ENCODE peak calls at places on chromosomes 12 and 14, in six cellular contexts. E is tibial artery; Q is cardiac muscle cell; H is mucosa of descending colon; B is CD8-positive, alpha-beta T cell; F is heart right ventricle. C is an unnamed sample.
A peak's percentile ranks its signal among the peaks of the same experiment; 100 is the strongest.

GRCh38 chr14:105173901-105174894 is 5.6 kb upstream of the JAG2 start:
- DNase-seq in E (no peak), Q (no peak), H (peak; percentile 57), B (peak; percentile 57), F (no peak), C (no peak)

GRCh38 chr12:12734561-12735071 is 17.4 kb downstream of the CDKN1B start:
- DNase-seq in E (no peak), Q (no peak), H (no peak), B (no peak), F (no peak), C (no peak)

GRCh38 chr12:56634242-56634836 is 4.2 kb upstream of the BAZ2A start:
- DNase-seq in E (peak; percentile 36), Q (peak; percentile 82), H (peak; percentile 82), B (peak; percentile 26), F (no peak), C (peak; percentile 72)

GRCh38 chr12:76375470-76375869 is 27.3 kb upstream of the BBS10 start:
- DNase-seq in E (no peak), Q (no peak), H (no peak), B (no peak), F (no peak), C (no peak)

GRCh38 chr12:4353785-4354208 is 25.7 kb downstream of the FGF23 start:
- DNase-seq in E (no peak), Q (peak; percentile 22), H (no peak), B (peak; percentile 56), F (no peak), C (no peak)

GRCh38 chr12:45725631-45726593 is 3.6 kb upstream of the ARID2 start:
- DNase-seq in E (no peak), Q (peak; percentile 45), H (no peak), B (no peak), F (no peak), C (no peak)

GRCh38 chr14:66824251-66824650 is 316.3 kb downstream of the GPHN start:
- DNase-seq in E (no peak), Q (no peak), H (no peak), B (no peak), F (no peak), C (no peak)

GRCh38 chr14:49339130-49339529 is 247.1 kb downstream of the RPS29 start:
- DNase-seq in E (no peak), Q (no peak), H (no peak), B (no peak), F (no peak), C (no peak)

GRCh38 chr14:38973083-38973700 is 129.8 kb downstream of the SEC23A start:
- DNase-seq in E (no peak), Q (no peak), H (no peak), B (no peak), F (no peak), C (no peak)

GRCh38 chr12:121983546-121984205 is 38.0 kb upstream of the BCL7A start:
- DNase-seq in E (no peak), Q (no peak), H (no peak), B (no peak), F (no peak), C (no peak)

GRCh38 chr12:120994589-120995337 is 16.4 kb downstream of the HNF1A start:
- DNase-seq in E (no peak), Q (no peak), H (no peak), B (no peak), F (no peak), C (no peak)

GRCh38 chr12:27595231-27595642 is 71.2 kb downstream of the PPFIBP1 start:
- DNase-seq in E (peak; percentile 62), Q (no peak), H (no peak), B (no peak), F (peak; percentile 19), C (no peak)

GRCh38 chr14:31441273-31442110 is 15.8 kb downstream of the DTD2 start:
- DNase-seq in E (no peak), Q (no peak), H (no peak), B (no peak), F (no peak), C (no peak)

GRCh38 chr12:34389378-34390170 is 367.3 kb downstream of the ALG10 start:
- DNase-seq in E (no peak), Q (no peak), H (no peak), B (no peak), F (no peak), C (no peak)
- H3K9me3 ChIP-seq in E (no peaks in the 10 kb centered on the region), Q (no peaks in the 10 kb centered on the region), H (peaks cover 99% of the 10 kb centered on the region), B (no peaks in the 10 kb centered on the region), F (peaks cover 26% of the 10 kb centered on the region), C (no peaks in the 10 kb centered on the region)

GRCh38 chr12:108819920-108820699 is 37.3 kb downstream of the SSH1 start:
- DNase-seq in E (no peak), Q (no peak), H (no peak), B (no peak), F (no peak), C (no peak)
- H3K4me1 ChIP-seq in E (peaks cover 28% of the 10 kb centered on the region), Q (peaks cover 1% of the 10 kb centered on the region), H (peaks cover 9% of the 10 kb centered on the region), B (no peaks in the 10 kb centered on the region), F (peaks cover 74% of the 10 kb centered on the region), C (peaks cover 26% of the 10 kb centered on the region)

DNA sequence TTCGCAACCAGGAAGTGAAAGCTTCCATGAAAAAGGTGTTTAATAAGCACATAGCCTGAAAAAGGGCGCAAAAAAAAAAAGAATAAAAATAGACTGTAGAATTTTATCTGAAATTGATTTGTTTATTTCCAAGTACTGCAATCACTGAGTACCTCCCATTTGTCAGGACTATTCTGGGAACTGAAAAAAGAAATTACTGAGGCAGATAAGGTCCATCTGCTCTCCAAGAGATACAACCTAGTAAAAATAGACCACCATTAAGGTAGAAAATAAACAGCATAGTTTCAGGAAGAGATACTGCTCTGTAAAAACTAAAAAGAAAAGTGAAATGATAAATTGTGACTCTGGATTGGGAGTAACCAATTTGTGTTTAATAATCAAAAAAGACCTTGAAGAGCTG is 24.7 kb downstream of the OR4N2 start:
- DNase-seq in E (no peak), Q (no peak), H (no peak), B (no peak), F (no peak), C (no peak)
- H3K9me3 ChIP-seq in E (no peaks in the 10 kb centered on the region), Q (no peaks in the 10 kb centered on the region), H (peaks cover 51% of the 10 kb centered on the region), B (no peaks in the 10 kb centered on the region), F (peaks cover 12% of the 10 kb centered on the region), C (no peaks in the 10 kb centered on the region)

DNA sequence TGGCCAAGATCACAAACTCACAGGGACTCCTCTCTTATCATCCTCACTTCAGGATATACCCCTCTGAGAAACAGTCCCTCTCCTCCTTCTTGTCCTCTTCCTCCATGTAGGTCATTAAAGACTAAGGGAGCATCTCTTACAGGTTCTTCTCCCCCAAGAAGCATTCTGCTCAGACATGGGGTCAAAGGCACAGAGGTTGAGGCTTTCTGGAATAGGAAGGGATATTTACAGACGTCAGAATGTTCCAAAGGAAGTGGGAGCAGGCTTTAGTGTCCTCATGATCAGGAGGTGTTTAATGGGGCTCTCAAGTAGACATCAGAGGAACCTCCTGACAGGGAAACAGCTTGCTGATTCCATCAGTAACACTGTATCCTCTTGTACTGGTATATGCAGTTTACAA is 36.4 kb downstream of the PRPF40B start:
- DNase-seq in E (no peak), Q (no peak), H (no peak), B (no peak), F (no peak), C (no peak)
- H3K4me1 ChIP-seq in E (peaks cover 24% of the 10 kb centered on the region), Q (peaks cover 20% of the 10 kb centered on the region), H (peaks cover 9% of the 10 kb centered on the region), B (peaks cover 63% of the 10 kb centered on the region), F (peaks cover 89% of the 10 kb centered on the region), C (peaks cover 28% of the 10 kb centered on the region)

GRCh38 chr12:9881246-9881645 is at the start of gene KLRF2:
- DNase-seq in E (no peak), Q (no peak), H (no peak), B (no peak), F (no peak), C (no peak)
- H3K9me3 ChIP-seq in E (no peaks in the 10 kb centered on the region), Q (no peaks in the 10 kb centered on the region), H (no peaks in the 10 kb centered on the region), B (no peaks in the 10 kb centered on the region), F (no peaks in the 10 kb centered on the region), C (no peaks in the 10 kb centered on the region)

C was measured in right cardiac atrium.